ENCODE peak calls at places on chromosomes 3 and 15, in eight cellular contexts. N, U, Q, I, M, R, W and Y are unnamed samples.

GRCh38 chr3:148074916-148075315 is 622.8 kb upstream of the AGTR1 start:
- DNase-seq in N (no peak), U (no peak), Q (no peak), I (no peak), M (no peak), R (no peak), W (no peak), Y (no peak)

GRCh38 chr3:100087203-100087602 is 27.1 kb downstream of the FILIP1L start:
- DNase-seq in N (no peak), U (peak; percentile 85), Q (peak; percentile 82), I (no peak), M (no peak), R (peak; percentile 78), W (peak; percentile 61), Y (no peak)

GRCh38 chr3:142931222-142931621 is 32.3 kb downstream of the PAQR9 start:
- DNase-seq in N (no peak), U (no peak), Q (no peak), I (no peak), M (no peak), R (no peak), W (no peak), Y (no peak)

GRCh38 chr15:62958528-62958927 is 84.0 kb upstream of the TPM1 start:
- DNase-seq in N (no peak), U (peak; percentile 74), Q (no peak), I (no peak), M (no peak), R (no peak), W (no peak), Y (no peak)

GRCh38 chr3:22569570-22569969 is 633.6 kb upstream of the UBE2E2 start:
- DNase-seq in N (no peak), U (no peak), Q (no peak), I (no peak), M (no peak), R (no peak), W (no peak), Y (no peak)

GRCh38 chr15:62327386-62327785 is 162.3 kb upstream of the C2CD4B start:
- DNase-seq in N (no peak), U (no peak), Q (no peak), I (no peak), M (no peak), R (no peak), W (no peak), Y (no peak)

GRCh38 chr3:12808587-12808986 is 12.1 kb downstream of the CAND2 start:
- DNase-seq in N (no peak), U (no peak), Q (no peak), I (no peak), M (no peak), R (no peak), W (no peak), Y (no peak)

GRCh38 chr15:89500397-89501270 is 4.3 kb upstream of the RHCG start:
- DNase-seq in N (no peak), U (no peak), Q (no peak), I (no peak), M (no peak), R (no peak), W (no peak), Y (no peak)

GRCh38 chr3:190005343-190006113 is 115.2 kb downstream of the P3H2 start:
- DNase-seq in N (no peak), U (no peak), Q (no peak), I (no peak), M (no peak), R (no peak), W (no peak), Y (no peak)

GRCh38 chr3:128714887-128715496 is 11.0 kb upstream of the RAB7A start:
- DNase-seq in N (peak; percentile 47), U (no peak), Q (no peak), I (no peak), M (no peak), R (no peak), W (no peak), Y (no peak)

GRCh38 chr15:58038426-58039106 is 26.9 kb downstream of the ALDH1A2 start:
- DNase-seq in N (no peak), U (no peak), Q (peak; percentile 48), I (no peak), M (no peak), R (peak; percentile 85), W (peak; percentile 68), Y (no peak)

GRCh38 chr3:117131259-117131658 is 421.7 kb downstream of the TUSC7 start:
- DNase-seq in N (no peak), U (no peak), Q (no peak), I (no peak), M (no peak), R (no peak), W (no peak), Y (no peak)

GRCh38 chr3:166955549-166955948 is 424.5 kb downstream of the ZBBX start:
- DNase-seq in N (no peak), U (no peak), Q (no peak), I (no peak), M (no peak), R (no peak), W (no peak), Y (no peak)

GRCh38 chr15:87369269-87369668 is 887.3 kb downstream of the NTRK3 start:
- DNase-seq in N (no peak), U (peak; percentile 95), Q (peak; percentile 91), I (no peak), M (peak; percentile 50), R (peak; percentile 93), W (peak; percentile 88), Y (no peak)

GRCh38 chr3:185658943-185659342 is 72.8 kb downstream of the SENP2 start:
- DNase-seq in N (no peak), U (no peak), Q (no peak), I (no peak), M (no peak), R (peak; percentile 42), W (peak; percentile 53), Y (peak; percentile 59)

GRCh38 chr3:171353423-171353822 is 106.8 kb downstream of the TNIK start:
- DNase-seq in N (no peak), U (no peak), Q (no peak), I (no peak), M (no peak), R (no peak), W (no peak), Y (no peak)